ENCODE peak calls at places on chromosomes 16 and 17, in nine cellular contexts. One of them, this sample, is unnamed.

GRCh38 chr17:42673885-42674754 is 2.7 kb downstream of the PLEKHH3 start:
- DNase-seq in fibroblast of mammary gland: peak; percentile 66
- DNase-seq in Peyer's patch: peak; percentile 66
- DNase-seq in mammary epithelial cell: peak; percentile 31
- DNase-seq in fibroblast of pulmonary artery: peak; percentile 77
- DNase-seq in ovary: peak; percentile 92
- DNase-seq in RWPE1: peak; percentile 52
- DNase-seq in A549: peak; percentile 66
- DNase-seq in pancreas: peak; percentile 81
- DNase-seq in this sample: peak; percentile 87

GRCh38 chr16:65119905-65120341 is 1.9 kb downstream of the CDH11 start:
- DNase-seq in fibroblast of mammary gland: peak; percentile 62
- DNase-seq in Peyer's patch: no peak
- DNase-seq in mammary epithelial cell: no peak
- DNase-seq in fibroblast of pulmonary artery: peak; percentile 87
- DNase-seq in ovary: peak; percentile 63
- DNase-seq in RWPE1: no peak
- DNase-seq in A549: no peak
- DNase-seq in pancreas: no peak
- DNase-seq in this sample: no peak

GRCh38 chr17:6639651-6640535 is 618 bp downstream of the KIAA0753 start:
- DNase-seq in fibroblast of mammary gland: peak; percentile 28
- DNase-seq in Peyer's patch: peak; percentile 58
- DNase-seq in mammary epithelial cell: peak; percentile 33
- DNase-seq in fibroblast of pulmonary artery: peak; percentile 45
- DNase-seq in ovary: peak; percentile 62
- DNase-seq in RWPE1: peak; percentile 25
- DNase-seq in A549: peak; percentile 43
- DNase-seq in pancreas: peak; percentile 85
- DNase-seq in this sample: peak; percentile 33

GRCh38 chr17:57010495-57010894 is 32.6 kb downstream of the SCPEP1 start:
- DNase-seq in fibroblast of mammary gland: no peak
- DNase-seq in Peyer's patch: no peak
- DNase-seq in mammary epithelial cell: no peak
- DNase-seq in fibroblast of pulmonary artery: no peak
- DNase-seq in ovary: no peak
- DNase-seq in RWPE1: no peak
- DNase-seq in A549: no peak
- DNase-seq in pancreas: no peak
- DNase-seq in this sample: no peak

GRCh38 chr16:77457046-77457445 is 22.2 kb upstream of the ADAMTS18 start:
- DNase-seq in fibroblast of mammary gland: peak; percentile 9
- DNase-seq in Peyer's patch: no peak
- DNase-seq in mammary epithelial cell: no peak
- DNase-seq in fibroblast of pulmonary artery: no peak
- DNase-seq in ovary: no peak
- DNase-seq in RWPE1: no peak
- DNase-seq in A549: no peak
- DNase-seq in pancreas: no peak
- DNase-seq in this sample: no peak

GRCh38 chr16:67470314-67470713 is 10.6 kb downstream of the ATP6V0D1 start:
- DNase-seq in fibroblast of mammary gland: no peak
- DNase-seq in Peyer's patch: peak; percentile 60
- DNase-seq in mammary epithelial cell: no peak
- DNase-seq in fibroblast of pulmonary artery: no peak
- DNase-seq in ovary: peak; percentile 49
- DNase-seq in RWPE1: no peak
- DNase-seq in A549: no peak
- DNase-seq in pancreas: peak; percentile 97
- DNase-seq in this sample: no peak

GRCh38 chr16:369275-369865 is 968 bp downstream of the MRPL28 start:
- DNase-seq in fibroblast of mammary gland: no peak
- DNase-seq in Peyer's patch: no peak
- DNase-seq in mammary epithelial cell: no peak
- DNase-seq in fibroblast of pulmonary artery: no peak
- DNase-seq in ovary: no peak
- DNase-seq in RWPE1: no peak
- DNase-seq in A549: no peak
- DNase-seq in pancreas: peak; percentile 78
- DNase-seq in this sample: no peak

GRCh38 chr16:4936181-4936990 is 562 bp downstream of the PPL start:
- DNase-seq in fibroblast of mammary gland: no peak
- DNase-seq in Peyer's patch: peak; percentile 53
- DNase-seq in mammary epithelial cell: peak; percentile 40
- DNase-seq in fibroblast of pulmonary artery: no peak
- DNase-seq in ovary: peak; percentile 63
- DNase-seq in RWPE1: peak; percentile 49
- DNase-seq in A549: peak; percentile 42
- DNase-seq in pancreas: peak; percentile 87
- DNase-seq in this sample: peak; percentile 55

GRCh38 chr17:48625502-48626201 is 506 bp downstream of the HOXB9 start:
- DNase-seq in fibroblast of mammary gland: no peak
- DNase-seq in Peyer's patch: peak; percentile 84
- DNase-seq in mammary epithelial cell: peak; percentile 56
- DNase-seq in fibroblast of pulmonary artery: no peak
- DNase-seq in ovary: no peak
- DNase-seq in RWPE1: peak; percentile 69
- DNase-seq in A549: peak; percentile 66
- DNase-seq in pancreas: no peak
- DNase-seq in this sample: peak; percentile 84

GRCh38 chr16:7914738-7915137 is 582.1 kb downstream of the RBFOX1 start:
- DNase-seq in fibroblast of mammary gland: no peak
- DNase-seq in Peyer's patch: no peak
- DNase-seq in mammary epithelial cell: no peak
- DNase-seq in fibroblast of pulmonary artery: no peak
- DNase-seq in ovary: no peak
- DNase-seq in RWPE1: no peak
- DNase-seq in A549: no peak
- DNase-seq in pancreas: no peak
- DNase-seq in this sample: no peak

GRCh38 chr16:30351586-30352419 is 3.3 kb downstream of the CD2BP2 start:
- DNase-seq in fibroblast of mammary gland: peak; percentile 97
- DNase-seq in Peyer's patch: peak; percentile 67
- DNase-seq in mammary epithelial cell: peak; percentile 37
- DNase-seq in fibroblast of pulmonary artery: peak; percentile 97
- DNase-seq in ovary: peak; percentile 90
- DNase-seq in RWPE1: no peak
- DNase-seq in A549: peak; percentile 60
- DNase-seq in pancreas: peak; percentile 94
- DNase-seq in this sample: no peak

GRCh38 chr17:2068589-2069051 is 13.7 kb downstream of the HIC1 start:
- DNase-seq in fibroblast of mammary gland: peak; percentile 69
- DNase-seq in Peyer's patch: no peak
- DNase-seq in mammary epithelial cell: no peak
- DNase-seq in fibroblast of pulmonary artery: peak; percentile 43
- DNase-seq in ovary: peak; percentile 62
- DNase-seq in RWPE1: no peak
- DNase-seq in A549: no peak
- DNase-seq in pancreas: no peak
- DNase-seq in this sample: no peak

GRCh38 chr16:89120921-89121351 is 27.3 kb downstream of the ACSF3 start:
- DNase-seq in fibroblast of mammary gland: no peak
- DNase-seq in Peyer's patch: no peak
- DNase-seq in mammary epithelial cell: no peak
- DNase-seq in fibroblast of pulmonary artery: no peak
- DNase-seq in ovary: peak; percentile 31
- DNase-seq in RWPE1: no peak
- DNase-seq in A549: no peak
- DNase-seq in pancreas: peak; percentile 64
- DNase-seq in this sample: no peak

GRCh38 chr17:17909078-17909477 is 63.1 kb downstream of the TOM1L2 start:
- DNase-seq in fibroblast of mammary gland: no peak
- DNase-seq in Peyer's patch: no peak
- DNase-seq in mammary epithelial cell: no peak
- DNase-seq in fibroblast of pulmonary artery: no peak
- DNase-seq in ovary: no peak
- DNase-seq in RWPE1: no peak
- DNase-seq in A549: no peak
- DNase-seq in pancreas: no peak
- DNase-seq in this sample: no peak

GRCh38 chr17:81871387-81872120 is 417 bp upstream of the ARHGDIA start:
- DNase-seq in fibroblast of mammary gland: peak; percentile 83
- DNase-seq in Peyer's patch: peak; percentile 97
- DNase-seq in mammary epithelial cell: peak; percentile 82
- DNase-seq in fibroblast of pulmonary artery: peak; percentile 90
- DNase-seq in ovary: peak; percentile 95
- DNase-seq in RWPE1: peak; percentile 93
- DNase-seq in A549: peak; percentile 95
- DNase-seq in pancreas: peak; percentile 99
- DNase-seq in this sample: peak; percentile 99
- TF ChIP-seq CTCF in fibroblast of mammary gland: no peak
- TF ChIP-seq CTCF in Peyer's patch: peak; percentile 59
- TF ChIP-seq CTCF in mammary epithelial cell: peak; percentile 42
- TF ChIP-seq CTCF in fibroblast of pulmonary artery: no peak
- TF ChIP-seq CTCF in ovary: no peak
- TF ChIP-seq CTCF in RWPE1: peak; percentile 46
- TF ChIP-seq CTCF in A549: no peak
- TF ChIP-seq CTCF in pancreas: no peak
- TF ChIP-seq CTCF in this sample: peak; percentile 35

GRCh38 chr17:40559954-40560591 is 5.2 kb downstream of the CCR7 start:
- DNase-seq in fibroblast of mammary gland: peak; percentile 96
- DNase-seq in Peyer's patch: peak; percentile 95
- DNase-seq in mammary epithelial cell: peak; percentile 90
- DNase-seq in fibroblast of pulmonary artery: peak; percentile 97
- DNase-seq in ovary: peak; percentile 96
- DNase-seq in RWPE1: peak; percentile 98
- DNase-seq in A549: peak; percentile 97
- DNase-seq in pancreas: peak; percentile 95
- DNase-seq in this sample: peak; percentile 72

GRCh38 chr17:40559016-40559853 is 6.0 kb downstream of the CCR7 start:
- DNase-seq in fibroblast of mammary gland: peak; percentile 82
- DNase-seq in Peyer's patch: peak; percentile 44
- DNase-seq in mammary epithelial cell: no peak
- DNase-seq in fibroblast of pulmonary artery: peak; percentile 47
- DNase-seq in ovary: peak; percentile 82
- DNase-seq in RWPE1: no peak
- DNase-seq in A549: no peak
- DNase-seq in pancreas: peak; percentile 31
- DNase-seq in this sample: peak; percentile 2

GRCh38 chr17:40561871-40562611 is 3.2 kb downstream of the CCR7 start:
- DNase-seq in fibroblast of mammary gland: no peak
- DNase-seq in Peyer's patch: no peak
- DNase-seq in mammary epithelial cell: no peak
- DNase-seq in fibroblast of pulmonary artery: no peak
- DNase-seq in ovary: no peak
- DNase-seq in RWPE1: no peak
- DNase-seq in A549: peak; percentile 39
- DNase-seq in pancreas: peak; percentile 19
- DNase-seq in this sample: peak; percentile 61

GRCh38 chr17:40561294-40561870 is 3.9 kb downstream of the CCR7 start:
- DNase-seq in fibroblast of mammary gland: no peak
- DNase-seq in Peyer's patch: no peak
- DNase-seq in mammary epithelial cell: no peak
- DNase-seq in fibroblast of pulmonary artery: no peak
- DNase-seq in ovary: no peak
- DNase-seq in RWPE1: no peak
- DNase-seq in A549: no peak
- DNase-seq in pancreas: no peak
- DNase-seq in this sample: peak; percentile 58

DNA sequence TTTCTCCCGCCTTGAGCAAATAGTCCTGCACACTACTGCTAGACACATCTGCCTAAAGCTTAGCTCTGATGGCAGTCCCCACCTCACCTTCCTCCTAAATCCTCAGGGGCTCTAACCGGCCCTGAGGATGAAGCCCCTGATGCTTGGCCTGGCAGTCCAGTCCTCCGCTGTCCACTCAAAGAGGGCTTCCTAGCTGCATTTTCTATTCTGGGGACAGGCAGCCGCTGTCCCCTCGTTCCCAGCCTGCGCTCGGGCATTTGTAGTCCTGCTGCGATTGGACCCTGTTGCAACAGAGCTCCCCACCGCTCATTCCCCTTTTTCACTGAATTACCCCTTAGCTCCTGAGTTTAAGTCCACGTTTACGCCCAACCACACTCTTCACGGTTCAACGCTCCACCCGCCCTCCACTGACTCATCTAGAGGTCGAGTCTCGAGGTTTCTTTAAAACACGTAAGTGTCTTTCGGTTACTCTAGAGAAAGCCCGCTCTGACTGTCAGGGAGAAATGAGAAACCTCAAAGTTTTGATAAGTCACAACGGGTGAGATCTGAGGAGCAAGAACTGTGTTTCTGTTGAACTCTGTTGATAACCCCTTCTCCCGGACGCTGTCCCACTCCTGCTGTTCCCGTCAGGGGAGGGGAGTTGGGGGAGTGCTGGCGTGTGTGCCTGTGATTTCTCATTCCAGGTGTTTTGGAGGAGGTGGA is 4.5 kb downstream of the CCR7 start:
- DNase-seq in fibroblast of mammary gland: peak; percentile 84
- DNase-seq in Peyer's patch: peak; percentile 86
- DNase-seq in mammary epithelial cell: no peak
- DNase-seq in fibroblast of pulmonary artery: peak; percentile 49
- DNase-seq in ovary: peak; percentile 45
- DNase-seq in RWPE1: no peak
- DNase-seq in A549: no peak
- DNase-seq in pancreas: peak; percentile 23
- DNase-seq in this sample: peak; percentile 81
- TF ChIP-seq CTCF in fibroblast of mammary gland: no peak
- TF ChIP-seq CTCF in Peyer's patch: no peak
- TF ChIP-seq CTCF in mammary epithelial cell: no peak
- TF ChIP-seq CTCF in fibroblast of pulmonary artery: no peak
- TF ChIP-seq CTCF in ovary: no peak
- TF ChIP-seq CTCF in RWPE1: peak; percentile 47
- TF ChIP-seq CTCF in A549: no peak
- TF ChIP-seq CTCF in pancreas: no peak
- TF ChIP-seq CTCF in this sample: no peak

DNA sequence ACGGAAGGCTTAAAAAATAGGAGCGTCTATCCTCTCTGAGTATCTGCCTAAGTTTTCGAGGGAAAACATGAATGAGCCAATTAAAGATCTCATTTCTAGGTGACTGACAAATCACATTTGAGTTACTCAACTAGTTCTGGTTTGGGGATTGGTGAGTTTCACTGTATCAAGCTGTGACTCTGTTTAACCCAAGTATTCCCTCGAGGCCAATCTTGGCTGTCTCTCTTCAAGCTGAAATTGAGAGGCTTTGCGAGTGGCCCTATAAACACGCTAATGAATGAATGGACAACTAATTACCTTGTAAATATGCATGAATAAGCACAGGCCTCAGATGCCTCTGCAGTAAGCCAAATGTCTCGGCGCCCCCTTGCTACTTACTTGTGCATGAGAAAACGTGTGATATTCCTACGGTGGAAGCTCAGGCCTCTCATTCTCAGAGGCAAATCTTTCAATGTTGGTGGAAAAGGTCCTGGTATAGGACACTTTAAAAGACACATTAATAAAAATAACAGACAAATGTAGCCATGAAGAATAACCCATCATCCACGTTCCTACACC is 450.2 kb upstream of the PSMD7 start:
- DNase-seq in fibroblast of mammary gland: no peak
- DNase-seq in Peyer's patch: no peak
- DNase-seq in mammary epithelial cell: no peak
- DNase-seq in fibroblast of pulmonary artery: no peak
- DNase-seq in ovary: no peak
- DNase-seq in RWPE1: no peak
- DNase-seq in A549: no peak
- DNase-seq in pancreas: no peak
- DNase-seq in this sample: no peak
- TF ChIP-seq CTCF in fibroblast of mammary gland: no peak
- TF ChIP-seq CTCF in Peyer's patch: no peak
- TF ChIP-seq CTCF in mammary epithelial cell: no peak
- TF ChIP-seq CTCF in fibroblast of pulmonary artery: no peak
- TF ChIP-seq CTCF in ovary: no peak
- TF ChIP-seq CTCF in RWPE1: no peak
- TF ChIP-seq CTCF in A549: no peak
- TF ChIP-seq CTCF in pancreas: no peak
- TF ChIP-seq CTCF in this sample: no peak

GRCh38 chr16:87199379-87199778 is 117.8 kb downstream of the C16orf95 start:
- DNase-seq in fibroblast of mammary gland: no peak
- DNase-seq in Peyer's patch: no peak
- DNase-seq in mammary epithelial cell: no peak
- DNase-seq in fibroblast of pulmonary artery: no peak
- DNase-seq in ovary: no peak
- DNase-seq in RWPE1: no peak
- DNase-seq in A549: no peak
- DNase-seq in pancreas: no peak
- DNase-seq in this sample: no peak
- TF ChIP-seq CTCF in fibroblast of mammary gland: no peak
- TF ChIP-seq CTCF in Peyer's patch: no peak
- TF ChIP-seq CTCF in mammary epithelial cell: no peak
- TF ChIP-seq CTCF in fibroblast of pulmonary artery: no peak
- TF ChIP-seq CTCF in ovary: no peak
- TF ChIP-seq CTCF in RWPE1: no peak
- TF ChIP-seq CTCF in A549: no peak
- TF ChIP-seq CTCF in pancreas: no peak
- TF ChIP-seq CTCF in this sample: no peak

This sample was measured in GM13977.